ENCODE peak calls at places on chromosome 20, in six cellular contexts. C is HS-5; I is activated T-helper 1 cell treated with Interleukin-2 at 50 U/mL for 16 hours; Q is SK-MEL-5; W is naive thymus-derived CD8-positive, alpha-beta T cell; F is cardiac fibroblast. G is an unnamed sample.

GRCh38 chr20:17666491-17666890 is 15.6 kb downstream of the RRBP1 start:
- DNase-seq in C (no peak), I (no peak), Q (no peak), W (no peak), F (peak; percentile 70), G (no peak)

GRCh38 chr20:47502271-47502730 is 614 bp downstream of the NCOA3 start:
- DNase-seq in C (no peak), I (no peak), Q (no peak), W (no peak), F (peak; percentile 22), G (no peak)

GRCh38 chr20:61328906-61329558 is 77.0 kb downstream of the CDH4 start:
- DNase-seq in C (no peak), I (no peak), Q (peak; percentile 16), W (peak; percentile 71), F (no peak), G (no peak)

GRCh38 chr20:11917663-11918062 is at the start of gene BTBD3:
- DNase-seq in C (no peak), I (no peak), Q (peak; percentile 46), W (no peak), F (peak; percentile 81), G (no peak)

GRCh38 chr20:37042986-37043972 is 52.5 kb downstream of the RBL1 start:
- DNase-seq in C (peak; percentile 42), I (no peak), Q (no peak), W (no peak), F (no peak), G (no peak)

GRCh38 chr20:5806457-5807263 is 56.5 kb downstream of the SHLD1 start:
- DNase-seq in C (no peak), I (no peak), Q (peak; percentile 51), W (no peak), F (no peak), G (no peak)

GRCh38 chr20:44478188-44478587 is 2.5 kb downstream of the TTPAL start:
- DNase-seq in C (no peak), I (no peak), Q (no peak), W (no peak), F (no peak), G (no peak)

GRCh38 chr20:36062799-36063198 is 91.7 kb upstream of the EPB41L1 start:
- DNase-seq in C (no peak), I (no peak), Q (no peak), W (no peak), F (no peak), G (no peak)

GRCh38 chr20:38290829-38291581 is 13.0 kb upstream of the BPI start:
- DNase-seq in C (no peak), I (no peak), Q (peak; percentile 52), W (no peak), F (peak; percentile 79), G (peak; percentile 60)

GRCh38 chr20:11686900-11687543 is 230.7 kb upstream of the BTBD3 start:
- DNase-seq in C (no peak), I (no peak), Q (no peak), W (no peak), F (peak; percentile 22), G (no peak)

GRCh38 chr20:8370774-8371173 is 238.7 kb downstream of the PLCB1 start:
- DNase-seq in C (no peak), I (no peak), Q (no peak), W (no peak), F (no peak), G (no peak)

GRCh38 chr20:10805764-10806163 is 132.0 kb upstream of the JAG1 start:
- DNase-seq in C (no peak), I (no peak), Q (no peak), W (no peak), F (no peak), G (no peak)

GRCh38 chr20:35907017-35907685 is 47.2 kb downstream of the SCAND1 start:
- DNase-seq in C (no peak), I (no peak), Q (no peak), W (no peak), F (peak; percentile 35), G (no peak)

GRCh38 chr20:38083338-38084048 is 49.9 kb downstream of the RPRD1B start:
- DNase-seq in C (no peak), I (no peak), Q (no peak), W (no peak), F (no peak), G (no peak)

GRCh38 chr20:62608218-62608565 is 34.1 kb upstream of the SLCO4A1 start:
- DNase-seq in C (no peak), I (no peak), Q (no peak), W (no peak), F (no peak), G (no peak)

GRCh38 chr20:4740774-4741431 is 19.2 kb downstream of the PRND start:
- DNase-seq in C (no peak), I (peak; percentile 41), Q (peak; percentile 78), W (peak; percentile 80), F (peak; percentile 54), G (peak; percentile 74)

GRCh38 chr20:37316116-37316774 is 26.8 kb downstream of the MANBAL start:
- DNase-seq in C (no peak), I (no peak), Q (no peak), W (peak; percentile 61), F (no peak), G (no peak)

GRCh38 chr20:50886184-50886790 is 45.0 kb downstream of the ADNP start:
- DNase-seq in C (no peak), I (no peak), Q (no peak), W (no peak), F (no peak), G (no peak)

GRCh38 chr20:10059006-10059405 is 24.2 kb downstream of the ANKEF1 start:
- DNase-seq in C (no peak), I (no peak), Q (no peak), W (no peak), F (no peak), G (no peak)

GRCh38 chr20:9392892-9393857 is 121.2 kb upstream of the LAMP5 start:
- DNase-seq in C (peak; percentile 19), I (no peak), Q (peak; percentile 83), W (no peak), F (peak; percentile 78), G (peak; percentile 74)

GRCh38 chr20:53181866-53182376 is 209.8 kb downstream of the TSHZ2 start:
- DNase-seq in C (no peak), I (no peak), Q (no peak), W (no peak), F (no peak), G (no peak)

GRCh38 chr20:44646023-44646640 is 5.4 kb downstream of the ADA start:
- DNase-seq in C (no peak), I (no peak), Q (no peak), W (no peak), F (peak; percentile 31), G (no peak)